ENCODE peak calls at places on chromosomes 7 and 10, in nine cellular contexts. T is central memory CD4-positive, alpha-beta T cell; K is activated CD4-positive, alpha-beta T cell treated with anti-CD3 and anti-CD28 coated beads, Interleukin-2, amount 50 U/mL, for 24 hours; L is stimulated activated CD4-positive, alpha-beta T cell treated with anti-CD3 and anti-CD28 coated beads, Interleukin-2, amount 100 ng/mL, for 48 hours; X is left ventricle myocardium inferior; C is H7; H is GM06990; A is T-helper 22 cell; V is hepatocyte. R is an unnamed sample.

GRCh38 chr7:107206706-107207105 is 37.9 kb downstream of the HBP1 start:
- DNase-seq in A (no peak), L (no peak), V (no peak), X (no peak), T (no peak), H (no peak), C (no peak), K (no peak), R (no peak)

GRCh38 chr7:27159278-27160146 is 3.0 kb upstream of the HOXA7 start:
- DNase-seq in V (no peak), C (peak), K (no peak), L (no peak), T (no peak), A (no peak), X (peak), H (no peak), R (no peak)

GRCh38 chr7:34236057-34236456 is 330.7 kb downstream of the BMPER start:
- DNase-seq in V (no peak), K (no peak), T (no peak), H (no peak), X (no peak), L (no peak), C (no peak), A (no peak), R (no peak)

GRCh38 chr10:13715091-13715490 is 128.3 kb downstream of the PRPF18 start:
- DNase-seq in V (no peak), K (no peak), T (no peak), L (no peak), H (no peak), X (no peak), C (no peak), A (no peak), R (no peak)

GRCh38 chr7:15554081-15554480 is 7.7 kb downstream of the AGMO start:
- DNase-seq in T (no peak), L (no peak), H (no peak), V (no peak), X (no peak), C (no peak), A (no peak), K (no peak), R (no peak)

GRCh38 chr7:5510426-5511045 is 86.9 kb upstream of the TNRC18 start:
- DNase-seq in H (no peak), V (no peak), T (no peak), C (no peak), L (no peak), A (no peak), X (no peak), K (no peak), R (no peak)

GRCh38 chr7:3481435-3481834 is 180.4 kb downstream of the SDK1 start:
- DNase-seq in L (no peak), V (no peak), H (no peak), C (no peak), A (no peak), T (no peak), K (no peak), X (no peak), R (no peak)

GRCh38 chr7:5643280-5643679 is 138.2 kb downstream of the RNF216 start:
- DNase-seq in A (peak), X (peak), H (no peak), C (peak), L (peak), K (no peak), V (no peak), T (peak), R (no peak)

GRCh38 chr7:74329225-74329624 is 40.0 kb downstream of the CLIP2 start:
- DNase-seq in L (no peak), K (no peak), X (no peak), H (no peak), C (no peak), V (no peak), T (no peak), A (no peak), R (no peak)

GRCh38 chr10:63671317-63671937 is 150.2 kb downstream of the REEP3 start:
- DNase-seq in L (no peak), V (peak), T (no peak), C (no peak), H (no peak), K (no peak), X (no peak), A (no peak), R (no peak)

GRCh38 chr7:100768784-100769183 is 35.4 kb downstream of the ZAN start:
- DNase-seq in K (no peak), C (no peak), X (no peak), A (no peak), L (no peak), V (no peak), H (no peak), T (no peak), R (no peak)

GRCh38 chr7:27901028-27901760 is 161.2 kb downstream of the TAX1BP1 start:
- DNase-seq in H (peak), C (no peak), V (no peak), K (no peak), A (no peak), L (no peak), T (peak), X (no peak), R (peak)

GRCh38 chr10:56632537-56632936 is 271.5 kb upstream of the ZWINT start:
- DNase-seq in L (no peak), A (no peak), C (no peak), V (no peak), H (no peak), X (no peak), K (no peak), T (no peak), R (no peak)

GRCh38 chr7:88111842-88112385 is 107.9 kb downstream of the SRI start:
- DNase-seq in V (no peak), X (no peak), T (no peak), A (no peak), C (no peak), L (no peak), K (no peak), H (no peak), R (no peak)

GRCh38 chr7:153701678-153702077 is 350.5 kb upstream of the DPP6 start:
- DNase-seq in X (no peak), V (no peak), A (no peak), T (no peak), H (no peak), C (no peak), K (no peak), L (no peak), R (no peak)

GRCh38 chr10:126840736-126841135 is 64.5 kb upstream of the DOCK1 start:
- DNase-seq in H (no peak), T (no peak), C (no peak), L (no peak), A (no peak), K (no peak), X (no peak), V (no peak), R (no peak)

GRCh38 chr7:98805956-98806838 is 63.6 kb downstream of the TMEM130 start:
- DNase-seq in H (no peak), C (no peak), V (no peak), K (no peak), T (no peak), X (no peak), L (no peak), A (no peak), R (no peak)

GRCh38 chr10:87961314-87961713 is 97.9 kb downstream of the PTEN start:
- DNase-seq in X (no peak), K (no peak), C (no peak), L (no peak), H (no peak), A (no peak), V (no peak), T (no peak), R (no peak)

GRCh38 chr10:128485701-128486235 is 359.5 kb upstream of the MKI67 start:
- DNase-seq in T (no peak), L (no peak), X (no peak), K (no peak), A (no peak), H (no peak), C (no peak), V (no peak), R (no peak)

GRCh38 chr10:97999909-98000248 is 30.5 kb downstream of the CRTAC1 start:
- DNase-seq in K (no peak), X (no peak), H (no peak), T (no peak), L (no peak), A (no peak), C (no peak), V (no peak), R (no peak)

GRCh38 chr7:102918865-102919264 is 6.1 kb downstream of the LRRC17 start:
- DNase-seq in V (no peak), L (no peak), K (no peak), C (no peak), H (no peak), X (no peak), T (no peak), A (no peak), R (no peak)

GRCh38 chr7:26667514-26668133 is 196.8 kb downstream of the SKAP2 start:
- DNase-seq in T (peak), X (no peak), H (peak), V (peak), L (peak), C (peak), A (peak), K (no peak), R (peak)

GRCh38 chr10:7889947-7890542 is 71.7 kb downstream of the TAF3 start:
- DNase-seq in K (no peak), C (peak), L (no peak), H (no peak), T (no peak), V (no peak), A (no peak), X (no peak), R (no peak)

GRCh38 chr10:10294801-10295515 is 722.7 kb upstream of the CELF2 start:
- DNase-seq in X (no peak), L (no peak), A (no peak), K (no peak), T (no peak), H (no peak), C (peak), V (no peak), R (no peak)

GRCh38 chr10:126175586-126176258 is 212.6 kb downstream of the ADAM12 start:
- DNase-seq in X (no peak), A (no peak), H (no peak), T (no peak), K (no peak), L (no peak), V (no peak), C (peak), R (no peak)

GRCh38 chr7:27345164-27345887 is 102.7 kb downstream of the EVX1 start:
- DNase-seq in H (no peak), L (no peak), C (no peak), A (no peak), T (no peak), X (no peak), V (peak), K (no peak), R (no peak)

GRCh38 chr7:116776610-116777289 is 85.6 kb upstream of the CAPZA2 start:
- DNase-seq in C (no peak), A (no peak), T (no peak), L (no peak), V (peak), K (no peak), H (no peak), X (no peak), R (no peak)

GRCh38 chr7:105304040-105304895 is 84.5 kb downstream of the SRPK2 start:
- DNase-seq in L (no peak), T (no peak), V (no peak), C (no peak), K (no peak), H (peak), A (no peak), X (no peak), R (no peak)

GRCh38 chr10:88386878-88387773 is 196.0 kb downstream of the RNLS start:
- DNase-seq in X (no peak), A (no peak), H (peak), C (peak), T (peak), L (no peak), V (peak), K (no peak), R (peak)

R was measured in stimulated activated naive B cell treated with anti-CD40 and anti-IgM and Interleukin-4, amounts not matched to agents 10 μg/mL and 1 μg/mL and 100 μg/mL, for 72 hours.